ENCODE peak calls at places on chromosomes 6 and 20, in ten cellular contexts. L is endodermal cell; N is GM13977; G is lower lobe of right lung; V is brain microvascular endothelial cell; S is left lung; I is CD4-positive, alpha-beta T cell; Q is astrocyte of the spinal cord; C is K562; X is mesothelial cell of epicardium. B is an unnamed sample.

GRCh38 chr20:49668181-49668877 is 45.3 kb downstream of the B4GALT5 start:
- DNase-seq in L (no peak), N (peak; percentile 76), G (peak; percentile 66), V (no peak), S (peak; percentile 56), I (peak; percentile 62), Q (no peak), C (peak; percentile 91), X (no peak), B (peak; percentile 43)

GRCh38 chr6:117473401-117473800 is 9.1 kb upstream of the DCBLD1 start:
- DNase-seq in L (no peak), N (no peak), G (no peak), V (no peak), S (no peak), I (no peak), Q (no peak), C (no peak), X (no peak), B (no peak)

GRCh38 chr6:133699986-133700385 is 188.9 kb upstream of the TCF21 start:
- DNase-seq in L (no peak), N (no peak), G (no peak), V (no peak), S (no peak), I (no peak), Q (no peak), C (no peak), X (no peak), B (no peak)

GRCh38 chr20:17569616-17570346 is at the start of gene DSTN:
- DNase-seq in L (peak; percentile 99), N (peak; percentile 97), G (peak; percentile 95), V (peak; percentile 94), S (peak; percentile 94), I (peak; percentile 81), Q (peak; percentile 97), C (peak; percentile 91), X (peak; percentile 94), B (peak; percentile 88)

GRCh38 chr20:33791959-33792597 is 19.1 kb upstream of the CHMP4B start:
- DNase-seq in L (peak; percentile 89), N (peak; percentile 74), G (peak; percentile 66), V (peak; percentile 60), S (peak; percentile 44), I (peak; percentile 34), Q (peak; percentile 45), C (peak; percentile 73), X (no peak), B (peak; percentile 55)

GRCh38 chr20:63908008-63908682 is 13.2 kb downstream of the DNAJC5 start:
- DNase-seq in L (no peak), N (no peak), G (no peak), V (no peak), S (no peak), I (no peak), Q (no peak), C (no peak), X (no peak), B (no peak)

GRCh38 chr6:145453376-145453775 is 281.9 kb downstream of the EPM2A start:
- DNase-seq in L (no peak), N (no peak), G (no peak), V (no peak), S (no peak), I (no peak), Q (no peak), C (no peak), X (no peak), B (no peak)

GRCh38 chr6:27791182-27791939 is 120.8 kb downstream of the OR2B2 start:
- DNase-seq in L (peak; percentile 87), N (peak; percentile 65), G (no peak), V (peak; percentile 88), S (peak; percentile 55), I (no peak), Q (peak; percentile 85), C (peak; percentile 73), X (no peak), B (no peak)

GRCh38 chr6:56144538-56145324 is 102.6 kb downstream of the COL21A1 start:
- DNase-seq in L (no peak), N (no peak), G (no peak), V (peak; percentile 53), S (no peak), I (no peak), Q (peak; percentile 72), C (no peak), X (no peak), B (no peak)

GRCh38 chr6:91094806-91095475 is 508.1 kb upstream of the MAP3K7 start:
- DNase-seq in L (no peak), N (no peak), G (no peak), V (no peak), S (no peak), I (no peak), Q (no peak), C (no peak), X (no peak), B (no peak)

GRCh38 chr6:14630136-14630535 is 512.6 kb downstream of the CD83 start:
- DNase-seq in L (no peak), N (no peak), G (no peak), V (no peak), S (no peak), I (no peak), Q (no peak), C (no peak), X (no peak), B (no peak)

GRCh38 chr20:17568972-17569471 is 853 bp upstream of the DSTN start:
- DNase-seq in L (peak; percentile 87), N (peak; percentile 42), G (peak; percentile 87), V (peak; percentile 97), S (peak; percentile 87), I (peak; percentile 5), Q (peak; percentile 97), C (peak; percentile 57), X (peak; percentile 78), B (no peak)

GRCh38 chr6:40623931-40624330 is 36.8 kb upstream of the LRFN2 start:
- DNase-seq in L (no peak), N (no peak), G (no peak), V (no peak), S (no peak), I (no peak), Q (no peak), C (no peak), X (no peak), B (no peak)

GRCh38 chr20:856361-856775 is 22.9 kb downstream of the FAM110A start:
- DNase-seq in L (no peak), N (no peak), G (peak; percentile 60), V (peak; percentile 22), S (no peak), I (peak; percentile 26), Q (peak; percentile 78), C (no peak), X (no peak), B (no peak)

GRCh38 chr20:24953621-24954133 is 4.6 kb downstream of the CST7 start:
- DNase-seq in L (peak; percentile 40), N (no peak), G (no peak), V (no peak), S (no peak), I (no peak), Q (no peak), C (no peak), X (no peak), B (no peak)

GRCh38 chr6:88882536-88882935 is 80.9 kb downstream of the RNGTT start:
- DNase-seq in L (no peak), N (no peak), G (no peak), V (no peak), S (no peak), I (no peak), Q (no peak), C (no peak), X (no peak), B (no peak)

GRCh38 chr20:25066386-25066785 is 8.4 kb upstream of the ACSS1 start:
- DNase-seq in L (no peak), N (no peak), G (no peak), V (no peak), S (peak; percentile 19), I (no peak), Q (no peak), C (no peak), X (no peak), B (no peak)

GRCh38 chr20:11810316-11811130 is 107.2 kb upstream of the BTBD3 start:
- DNase-seq in L (no peak), N (no peak), G (no peak), V (no peak), S (no peak), I (no peak), Q (peak; percentile 63), C (no peak), X (no peak), B (no peak)

GRCh38 chr20:61639200-61639599 is 387.1 kb downstream of the CDH4 start:
- DNase-seq in L (no peak), N (no peak), G (no peak), V (no peak), S (no peak), I (no peak), Q (peak; percentile 17), C (no peak), X (no peak), B (no peak)
- TF ChIP-seq CTCF in L (no peak), N (no peak), G (no peak), V (no peak), S (no peak), I (no peak), Q (no peak), C (no peak), X (no peak), B (no peak)

DNA sequence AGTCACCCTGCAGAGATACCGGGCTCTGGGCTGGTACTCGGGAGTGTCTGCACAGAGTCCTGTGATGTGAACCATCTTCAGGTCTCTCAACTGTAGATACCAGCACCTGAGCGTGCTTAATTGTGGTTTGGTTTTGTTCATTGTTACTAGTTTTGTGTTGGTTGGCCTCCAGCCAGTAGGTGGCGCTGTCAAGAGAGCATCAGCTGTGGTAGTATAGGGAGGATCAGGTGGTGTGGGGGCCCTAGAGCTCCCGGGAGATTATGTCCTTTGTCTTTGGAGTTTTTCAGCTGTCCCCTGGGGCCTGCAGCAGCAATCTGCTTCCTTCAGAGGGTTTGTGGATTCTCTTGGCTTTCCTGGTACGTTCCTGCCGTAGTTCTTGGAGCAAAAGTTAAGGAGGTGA is 67.9 kb downstream of the CDYL start:
- DNase-seq in L (peak; percentile 72), N (no peak), G (no peak), V (no peak), S (no peak), I (no peak), Q (no peak), C (no peak), X (no peak), B (no peak)
- TF ChIP-seq CTCF in L (peak; percentile 73), N (peak; percentile 18), G (peak; percentile 13), V (peak; percentile 50), S (no peak), I (peak; percentile 26), Q (peak; percentile 29), C (peak; percentile 53), X (no peak), B (no peak)

DNA sequence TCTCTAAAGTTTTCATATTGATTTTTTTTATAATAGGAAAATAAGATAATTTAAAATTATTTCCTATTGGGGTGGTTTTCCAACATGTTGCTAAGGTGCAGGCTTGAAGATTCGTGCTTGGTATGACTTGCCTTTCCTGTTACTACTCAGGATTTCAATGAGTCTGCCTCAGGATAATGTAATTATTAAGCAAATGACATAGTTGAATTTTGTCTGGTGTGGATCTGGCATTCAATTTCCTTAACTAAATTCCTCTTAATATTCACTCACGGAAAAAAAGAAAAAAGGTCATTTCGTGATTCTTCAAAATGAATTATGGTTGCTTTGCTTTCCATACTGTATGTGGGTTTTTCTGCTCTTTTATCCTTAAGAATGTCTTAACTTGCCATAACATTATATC is 9.3 kb upstream of the FILIP1 start:
- DNase-seq in L (no peak), N (no peak), G (no peak), V (no peak), S (no peak), I (no peak), Q (no peak), C (no peak), X (no peak), B (no peak)
- TF ChIP-seq CTCF in L (no peak), N (no peak), G (no peak), V (no peak), S (no peak), I (no peak), Q (no peak), C (no peak), X (no peak), B (no peak)

GRCh38 chr6:143592335-143592734 is 80.8 kb upstream of the FUCA2 start:
- DNase-seq in L (peak; percentile 77), N (no peak), G (no peak), V (no peak), S (no peak), I (no peak), Q (no peak), C (peak; percentile 70), X (no peak), B (no peak)
- TF ChIP-seq CTCF in L (peak; percentile 78), N (no peak), G (peak; percentile 33), V (peak; percentile 57), S (peak; percentile 24), I (no peak), Q (peak; percentile 26), C (peak; percentile 66), X (peak; percentile 54), B (no peak)